ENCODE peak calls at places on chromosomes 16 and 17, in ten cellular contexts. R is small intestine; N is CD8-positive, alpha-beta T cell; U is GM23338; I is vagina; W is fibroblast of lung; K is left ventricle myocardium inferior; S is brain microvascular endothelial cell; Z is SJCRH30; H is naive thymus-derived CD4-positive, alpha-beta T cell. C is an unnamed sample.

GRCh38 chr17:61519754-61520440 is 67.7 kb downstream of the TBX4 start:
- DNase-seq in R (no peak), N (no peak), U (no peak), I (no peak), W (peak; percentile 12), K (no peak), S (no peak), Z (no peak), H (no peak), C (no peak)

GRCh38 chr16:21950782-21951521 is 2.2 kb upstream of the UQCRC2 start:
- DNase-seq in R (peak; percentile 46), N (no peak), U (peak; percentile 17), I (no peak), W (peak; percentile 23), K (no peak), S (peak; percentile 18), Z (peak; percentile 23), H (no peak), C (peak; percentile 52)

GRCh38 chr17:2174471-2175293 is 119.8 kb downstream of the HIC1 start:
- DNase-seq in R (peak; percentile 7), N (no peak), U (peak; percentile 27), I (no peak), W (peak; percentile 97), K (peak; percentile 81), S (peak; percentile 99), Z (peak; percentile 65), H (no peak), C (no peak)

GRCh38 chr17:78523939-78524655 is 53.1 kb downstream of the DNAH17 start:
- DNase-seq in R (no peak), N (no peak), U (no peak), I (no peak), W (no peak), K (no peak), S (no peak), Z (no peak), H (no peak), C (no peak)

GRCh38 chr16:10945065-10945787 is 862 bp downstream of the CLEC16A start:
- DNase-seq in R (no peak), N (no peak), U (no peak), I (no peak), W (no peak), K (no peak), S (no peak), Z (no peak), H (no peak), C (no peak)

GRCh38 chr17:83067718-83068261 is 11.6 kb upstream of the METRNL start:
- DNase-seq in R (no peak), N (no peak), U (no peak), I (no peak), W (no peak), K (peak; percentile 8), S (no peak), Z (peak; percentile 42), H (no peak), C (peak; percentile 58)

GRCh38 chr17:30717290-30718098 is 107.0 kb downstream of the CRLF3 start:
- DNase-seq in R (peak; percentile 28), N (no peak), U (no peak), I (peak; percentile 44), W (no peak), K (peak; percentile 6), S (no peak), Z (no peak), H (no peak), C (no peak)

GRCh38 chr16:3266873-3267537 is 10.6 kb upstream of the MEFV start:
- DNase-seq in R (peak; percentile 12), N (no peak), U (peak; percentile 66), I (no peak), W (peak; percentile 64), K (no peak), S (peak; percentile 20), Z (peak; percentile 73), H (no peak), C (peak; percentile 64)

GRCh38 chr16:48081656-48082055 is 74.1 kb downstream of the ABCC12 start:
- DNase-seq in R (no peak), N (no peak), U (no peak), I (no peak), W (peak; percentile 93), K (no peak), S (peak; percentile 78), Z (no peak), H (no peak), C (no peak)

GRCh38 chr17:81390436-81391214 is 4.6 kb upstream of the BAHCC1 start:
- DNase-seq in R (no peak), N (no peak), U (no peak), I (no peak), W (no peak), K (no peak), S (no peak), Z (no peak), H (no peak), C (no peak)

GRCh38 chr17:75490173-75490743 is 25.1 kb downstream of the CASKIN2 start:
- DNase-seq in R (peak; percentile 91), N (no peak), U (no peak), I (no peak), W (peak; percentile 21), K (no peak), S (no peak), Z (no peak), H (no peak), C (no peak)

GRCh38 chr17:79340771-79341528 is 266.3 kb downstream of the ENGASE start:
- DNase-seq in R (no peak), N (no peak), U (no peak), I (no peak), W (no peak), K (no peak), S (no peak), Z (no peak), H (no peak), C (no peak)

GRCh38 chr17:45895969-45896793 is 1.8 kb downstream of the MAPT start:
- DNase-seq in R (no peak), N (no peak), U (peak; percentile 46), I (no peak), W (no peak), K (no peak), S (no peak), Z (no peak), H (no peak), C (no peak)

GRCh38 chr17:77110006-77110374 is 30.8 kb upstream of the SEC14L1 start:
- DNase-seq in R (no peak), N (no peak), U (peak; percentile 62), I (no peak), W (peak; percentile 82), K (no peak), S (peak; percentile 39), Z (no peak), H (no peak), C (peak; percentile 71)

GRCh38 chr16:67245189-67245585 is 2.1 kb downstream of the FHOD1 start:
- DNase-seq in R (no peak), N (no peak), U (no peak), I (no peak), W (no peak), K (no peak), S (no peak), Z (no peak), H (no peak), C (no peak)
- H3K36me3 ChIP-seq in R (no peaks in the 10 kb centered on the region), N (no peaks in the 10 kb centered on the region), U (no peaks in the 10 kb centered on the region), I (no peaks in the 10 kb centered on the region), W (peaks cover 4% of the 10 kb centered on the region), K (no peaks in the 10 kb centered on the region), S (no peaks in the 10 kb centered on the region), Z (no peaks in the 10 kb centered on the region), H (no peaks in the 10 kb centered on the region), C (no peaks in the 10 kb centered on the region)

DNA sequence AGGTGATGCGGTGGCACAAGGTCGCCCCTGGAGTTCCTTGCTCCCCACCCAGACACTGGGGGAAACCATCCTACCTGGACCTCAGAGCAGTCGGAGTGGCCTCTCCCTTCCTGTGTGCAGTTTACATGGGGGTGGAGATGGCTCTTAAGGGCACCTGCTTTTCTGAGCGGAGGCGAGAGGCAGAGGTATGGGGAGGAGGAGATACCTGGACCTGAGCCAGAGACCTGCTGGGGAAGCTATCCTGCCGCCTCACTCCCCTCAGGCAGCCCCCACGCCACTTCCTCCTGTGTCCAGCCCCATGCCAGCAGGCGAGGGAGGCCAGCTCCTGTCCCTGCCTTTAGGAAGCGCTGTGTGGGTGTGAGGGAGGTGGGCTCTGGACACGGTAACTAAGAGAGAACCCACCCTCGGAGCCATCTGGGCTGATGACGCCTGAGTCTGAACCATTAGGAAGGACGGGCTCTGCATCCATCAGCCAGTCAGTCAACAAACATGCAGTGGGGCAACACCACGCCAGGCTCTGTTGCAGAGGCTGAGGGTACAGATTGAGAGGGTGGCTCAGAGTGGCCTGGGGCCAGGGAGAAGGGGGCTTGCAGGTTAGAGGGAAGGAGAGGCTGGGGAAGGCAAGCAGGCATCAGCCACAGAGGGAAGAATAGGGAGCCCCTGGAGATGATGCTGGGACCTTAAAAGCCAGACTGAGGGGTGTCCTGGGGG is 1.2 kb downstream of the CORO1A start:
- DNase-seq in R (peak; percentile 20), N (peak; percentile 48), U (peak; percentile 6), I (no peak), W (no peak), K (peak; percentile 28), S (no peak), Z (peak; percentile 8), H (peak; percentile 31), C (no peak)
- H3K4me3 ChIP-seq in R (peak overlapping the region; percentile 59), N (peak overlapping the region; percentile 97), U (peak overlapping the region; percentile 71), I (peak overlapping the region; percentile 51), W (no peak overlapping the region), K (peak overlapping the region; percentile 75), S (peak overlapping the region; percentile 63), Z (peak overlapping the region; percentile 69), H (peak overlapping the region; percentile 100), C (peak overlapping the region; percentile 59)

DNA sequence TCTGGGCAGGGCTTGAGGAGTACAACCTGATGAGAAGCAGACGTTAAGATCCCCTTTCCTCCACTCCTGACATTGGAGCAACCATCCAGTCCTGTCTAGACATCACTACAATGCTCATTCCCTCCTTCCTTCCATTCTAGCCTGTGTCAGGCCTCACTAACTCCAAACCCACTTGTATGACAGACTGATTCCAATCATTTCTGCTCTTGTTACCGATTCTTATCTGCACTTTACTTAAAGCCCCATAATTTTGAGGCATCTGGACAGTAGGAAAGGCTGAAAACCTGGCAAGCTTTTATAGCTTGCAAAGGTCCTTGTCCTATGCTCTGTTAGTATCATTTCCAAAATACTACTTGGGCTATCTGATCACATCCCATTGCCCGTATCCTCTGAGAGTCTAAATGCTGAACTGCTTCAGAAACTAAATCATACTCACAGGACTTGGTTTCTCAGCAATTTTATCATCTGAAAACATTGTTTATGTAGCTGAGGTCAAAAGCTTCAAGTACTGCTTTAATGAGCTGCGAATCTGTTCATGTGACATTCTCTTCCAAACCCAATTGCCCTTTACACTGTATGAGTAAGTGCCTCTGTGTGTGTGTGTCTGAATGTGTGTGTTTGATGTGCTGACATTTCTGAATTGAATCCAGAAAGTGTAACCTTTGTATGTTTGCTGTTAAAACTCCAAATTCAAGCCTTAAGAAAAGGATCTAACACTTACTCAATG is 57.2 kb upstream of the CACNG3 start:
- DNase-seq in R (peak; percentile 52), N (no peak), U (no peak), I (no peak), W (peak; percentile 10), K (no peak), S (no peak), Z (no peak), H (no peak), C (no peak)
- H3K36me3 ChIP-seq in R (no peaks in the 10 kb centered on the region), N (peaks cover 8% of the 10 kb centered on the region), U (no peaks in the 10 kb centered on the region), I (no peaks in the 10 kb centered on the region), W (no peaks in the 10 kb centered on the region), K (no peaks in the 10 kb centered on the region), S (no peaks in the 10 kb centered on the region), Z (no peaks in the 10 kb centered on the region), H (peaks cover 40% of the 10 kb centered on the region), C (peaks cover 9% of the 10 kb centered on the region)

DNA sequence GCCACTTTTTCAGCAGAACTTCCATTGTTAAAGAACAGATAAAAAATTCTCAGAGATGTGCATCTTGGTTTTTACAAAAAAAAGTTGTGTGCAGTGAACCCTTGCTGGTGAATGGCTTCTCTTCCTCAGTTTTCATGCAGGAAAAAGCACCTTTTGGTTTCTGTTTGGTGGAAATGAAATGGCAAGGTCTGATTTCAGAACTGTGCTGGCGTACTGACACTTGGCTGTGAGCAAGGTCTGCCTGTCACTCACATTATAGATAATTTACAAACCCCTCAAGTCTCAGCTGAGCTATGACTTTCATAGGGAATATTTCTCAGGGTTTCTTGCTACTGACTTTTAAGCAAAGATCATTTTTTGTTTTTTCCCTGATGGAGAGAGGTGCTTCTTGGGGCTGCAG is 5.8 kb upstream of the SALL1 start:
- DNase-seq in R (no peak), N (no peak), U (no peak), I (no peak), W (peak; percentile 19), K (no peak), S (no peak), Z (no peak), H (no peak), C (peak; percentile 27)
- H3K4me3 ChIP-seq in R (no peak overlapping the region), N (no peak overlapping the region), U (peak overlapping the region; percentile 94), I (peak overlapping the region; percentile 67), W (no peak overlapping the region), K (no peak overlapping the region), S (no peak overlapping the region), Z (no peak overlapping the region), H (no peak overlapping the region), C (peak overlapping the region; percentile 36)